ENCODE peak calls at places on chromosomes 13 and 19, in eight cellular contexts. V, J, C, A, X, W, N and L are unnamed samples.

GRCh38 chr19:40741527-40742390 is 8.5 kb downstream of the ACTMAP start:
- DNase-seq in W (no peak), X (no peak), A (no peak), J (no peak), C (peak), N (no peak), V (no peak), L (no peak)

GRCh38 chr13:83618966-83619365 is 263.3 kb downstream of the SLITRK1 start:
- DNase-seq in X (peak), W (no peak), J (peak), V (no peak), C (no peak), A (peak), N (no peak), L (no peak)

GRCh38 chr13:33108620-33109019 is 92.4 kb downstream of the KL start:
- DNase-seq in N (no peak), V (no peak), W (no peak), C (no peak), X (no peak), J (no peak), A (peak), L (no peak)

GRCh38 chr13:46468570-46468969 is 81.5 kb upstream of the RUBCNL start:
- DNase-seq in X (no peak), W (no peak), V (no peak), C (no peak), J (no peak), N (no peak), A (no peak), L (no peak)

GRCh38 chr13:71867101-71867814 is at the start of gene DACH1:
- DNase-seq in A (peak), W (peak), X (peak), N (peak), V (peak), C (peak), J (no peak), L (peak)

GRCh38 chr13:41018583-41018909 is 570 bp downstream of the ELF1 start:
- DNase-seq in X (no peak), W (no peak), C (no peak), A (no peak), V (no peak), N (no peak), J (no peak), L (no peak)

GRCh38 chr19:39082745-39083598 is 1.2 kb upstream of the ACP7 start:
- DNase-seq in V (no peak), C (no peak), N (no peak), J (no peak), X (peak), W (no peak), A (no peak), L (no peak)

GRCh38 chr19:3985643-3986259 is 488 bp upstream of the EEF2 start:
- DNase-seq in J (no peak), A (no peak), C (no peak), V (no peak), W (peak), X (no peak), N (no peak), L (peak)

GRCh38 chr19:28472843-28473242 is 740.1 kb downstream of the UQCRFS1 start:
- DNase-seq in X (no peak), A (no peak), N (peak), V (peak), J (no peak), C (no peak), W (no peak), L (no peak)

GRCh38 chr19:2221250-2221831 is 14.8 kb downstream of the PLEKHJ1 start:
- DNase-seq in W (no peak), A (peak), N (no peak), V (no peak), J (no peak), X (no peak), C (no peak), L (no peak)

GRCh38 chr13:108830916-108831315 is 201.5 kb downstream of the MYO16 start:
- DNase-seq in A (no peak), C (no peak), N (no peak), J (no peak), V (no peak), X (peak), W (no peak), L (no peak)

GRCh38 chr19:7927605-7928333 is 1.8 kb upstream of the CTXN1 start:
- DNase-seq in A (no peak), N (no peak), V (no peak), J (no peak), X (no peak), C (no peak), W (no peak), L (no peak)

DNA sequence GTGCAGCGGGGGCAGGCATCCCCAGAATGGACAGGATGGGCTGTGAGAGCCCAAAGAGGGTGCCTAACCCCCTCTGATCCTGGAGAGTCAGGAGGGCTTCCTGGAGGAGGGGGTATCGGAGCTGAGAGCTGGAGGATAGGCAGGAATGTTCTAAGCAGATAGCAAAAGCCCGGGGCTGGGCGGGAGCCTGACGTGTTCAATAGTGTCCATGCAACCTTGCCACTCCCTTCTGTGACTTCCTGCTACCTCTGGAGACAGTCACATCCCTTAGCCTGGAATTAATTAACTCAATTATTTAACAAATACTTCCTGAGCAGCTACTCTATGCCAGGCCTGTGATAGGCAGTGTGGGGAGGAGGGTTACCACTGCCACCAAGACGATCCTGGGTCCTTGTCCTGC is 10.9 kb downstream of the AP2S1 start:
- DNase-seq in X (no peak), V (peak), N (no peak), A (no peak), W (no peak), C (no peak), J (no peak), L (no peak)
- H3K9ac ChIP-seq in X (no peak), V (peak), N (peak), A (no peak), W (no peak), C (no peak), J (no peak), L (no peak)

DNA sequence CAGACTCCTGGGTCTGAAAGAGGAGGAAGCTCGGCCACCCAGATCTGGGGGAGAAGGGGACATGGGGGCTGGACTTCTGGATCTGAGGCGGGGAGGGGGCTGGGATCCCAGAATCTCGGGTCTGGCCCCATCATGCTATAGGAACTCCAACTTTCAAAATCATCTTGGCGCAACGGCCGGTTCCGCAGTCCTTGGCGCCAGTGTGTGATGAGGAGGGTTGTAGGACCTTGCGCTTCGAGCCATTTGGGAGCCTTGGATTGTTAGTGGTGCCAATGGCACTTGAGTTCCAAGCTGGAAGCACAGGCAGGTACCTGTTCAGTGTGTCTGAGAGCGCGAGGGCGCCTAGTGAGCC is 324 bp downstream of the RUVBL2 start:
- DNase-seq in A (no peak), X (no peak), C (no peak), W (no peak), V (no peak), N (no peak), J (no peak), L (no peak)
- H3K9ac ChIP-seq in A (peak), X (peak), C (peak), W (peak), V (peak), N (peak), J (peak), L (peak)

GRCh38 chr19:45324349-45324907 is 1.8 kb upstream of the CKM start:
- DNase-seq in V (no peak), X (no peak), W (no peak), N (no peak), J (no peak), A (no peak), C (no peak), L (no peak)
- H3K9ac ChIP-seq in V (no peak), X (no peak), W (no peak), N (no peak), J (no peak), A (no peak), C (no peak), L (no peak)

GRCh38 chr19:55585658-55586339 is 5.2 kb upstream of the ZNF579 start:
- DNase-seq in C (no peak), V (peak), A (peak), J (no peak), X (no peak), N (no peak), W (peak), L (peak)

GRCh38 chr19:55590109-55590508 is 9.2 kb downstream of the FIZ1 start:
- DNase-seq in J (no peak), A (no peak), C (no peak), N (no peak), V (no peak), W (no peak), X (no peak), L (no peak)

GRCh38 chr19:55588738-55589137 is 8.1 kb upstream of the ZNF579 start:
- DNase-seq in N (no peak), W (no peak), C (no peak), A (no peak), X (no peak), J (no peak), V (no peak), L (no peak)

GRCh38 chr19:55584871-55585270 is 4.2 kb upstream of the ZNF579 start:
- DNase-seq in N (no peak), V (no peak), C (no peak), W (no peak), J (no peak), A (no peak), X (no peak), L (no peak)

DNA sequence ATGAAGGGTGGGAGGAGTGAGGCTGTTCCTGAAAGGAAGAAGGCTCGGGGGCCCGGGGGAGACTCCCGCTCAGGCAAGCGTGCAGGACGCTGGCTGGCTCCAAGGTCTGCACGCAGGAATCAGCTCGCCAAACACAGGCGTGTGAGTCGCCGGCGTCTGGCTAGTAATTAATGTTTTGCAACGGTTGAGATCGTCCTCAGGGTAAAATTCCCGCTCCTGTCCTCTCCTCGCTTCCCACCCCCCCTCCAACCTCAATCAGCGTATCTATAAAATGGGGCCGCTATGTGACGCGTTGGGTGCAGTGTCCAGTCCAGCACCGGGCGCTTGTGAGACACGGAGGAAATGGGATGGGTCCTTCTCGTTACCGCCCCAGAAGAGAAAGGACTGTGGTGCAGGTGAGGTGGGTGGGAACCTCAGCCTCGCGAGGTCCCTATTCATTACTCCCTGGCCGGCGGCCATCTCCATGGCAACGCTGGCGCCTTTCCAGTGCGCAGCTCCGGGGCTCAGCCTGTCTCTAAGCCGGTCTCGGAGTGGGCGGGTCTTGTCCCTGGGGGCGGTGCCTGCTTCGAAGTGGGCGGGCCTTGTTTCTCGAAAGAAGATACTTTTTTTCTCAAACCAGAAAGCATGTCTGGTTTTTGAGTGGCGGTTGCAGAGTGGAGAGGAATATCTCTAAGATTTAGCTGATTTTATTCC is 6.5 kb upstream of the ZNF579 start:
- DNase-seq in V (peak), N (peak), W (peak), J (peak), X (peak), A (peak), C (peak), L (peak)
- H3K9ac ChIP-seq in V (no peak), N (no peak), W (no peak), J (peak), X (peak), A (no peak), C (no peak), L (peak)